ENCODE peak calls at places on chromosomes 11 and 22, in eight cellular contexts. L is activated gamma-delta T cell treated with Interleukin-2 at 50 U/mL for 16 hours; M is HT1080; B is EH; A is stimulated activated CD8-positive, alpha-beta memory T cell treated with anti-CD3 and anti-CD28 coated beads, Interleukin-7, amount 100 ng/mL, for 24 hours; C is AG04450; Q is activated CD4-positive, alpha-beta T cell treated with anti-CD3 and anti-CD28 coated beads for 4 hours; R is GM03348. D is an unnamed sample.

GRCh38 chr22:39087098-39087497 is 9.9 kb upstream of the APOBEC3H start:
- DNase-seq in Q (no peak), M (no peak), R (no peak), L (no peak), A (no peak), B (no peak), C (no peak), D (no peak)

GRCh38 chr22:43537019-43537585 is 125.3 kb downstream of the MPPED1 start:
- DNase-seq in M (peak), L (no peak), B (no peak), C (no peak), Q (no peak), R (no peak), A (no peak), D (no peak)

GRCh38 chr11:85627332-85627997 is at the start of gene DLG2:
- DNase-seq in R (peak), C (no peak), L (peak), B (peak), M (peak), Q (peak), A (no peak), D (peak)

GRCh38 chr11:65718964-65719492 is 1.6 kb downstream of the RNASEH2C start:
- DNase-seq in L (no peak), C (no peak), B (peak), R (peak), Q (no peak), A (no peak), M (no peak), D (no peak)

GRCh38 chr22:28360846-28361424 is 318.7 kb downstream of the TTC28 start:
- DNase-seq in C (no peak), Q (no peak), M (no peak), L (no peak), R (no peak), B (no peak), A (no peak), D (no peak)

GRCh38 chr11:12052676-12053605 is 44.5 kb upstream of the DKK3 start:
- DNase-seq in Q (no peak), B (no peak), R (no peak), A (no peak), L (no peak), M (no peak), C (no peak), D (no peak)

GRCh38 chr11:73184953-73185671 is 33.0 kb upstream of the P2RY2 start:
- DNase-seq in B (peak), A (peak), C (no peak), R (peak), L (peak), M (peak), Q (no peak), D (peak)

GRCh38 chr22:42347281-42347824 is 76.9 kb upstream of the TCF20 start:
- DNase-seq in C (no peak), A (no peak), M (no peak), R (no peak), B (peak), L (no peak), Q (no peak), D (no peak)

GRCh38 chr22:47653921-47654320 is 891.5 kb downstream of the TBC1D22A start:
- DNase-seq in A (no peak), Q (no peak), M (no peak), B (no peak), R (no peak), C (no peak), L (no peak), D (no peak)

GRCh38 chr11:2792376-2793250 is 92.8 kb upstream of the KCNQ1OT1 start:
- DNase-seq in R (no peak), B (no peak), M (no peak), L (no peak), A (no peak), Q (no peak), C (no peak), D (no peak)

GRCh38 chr11:95884364-95884763 is 39.5 kb downstream of the MTMR2 start:
- DNase-seq in Q (no peak), R (peak), A (no peak), B (peak), M (peak), C (no peak), L (no peak), D (peak)

GRCh38 chr22:26709617-26710390 is 52.4 kb downstream of the MIAT start:
- DNase-seq in A (no peak), Q (no peak), R (peak), L (no peak), M (no peak), C (peak), B (peak), D (no peak)

GRCh38 chr22:37370306-37370979 is 56.8 kb downstream of the ELFN2 start:
- DNase-seq in Q (no peak), R (no peak), A (no peak), L (no peak), C (no peak), B (no peak), M (no peak), D (no peak)

GRCh38 chr11:134289789-134290188 is 13.6 kb downstream of the GLB1L3 start:
- DNase-seq in A (no peak), L (no peak), Q (no peak), R (no peak), M (no peak), C (no peak), B (no peak), D (no peak)

GRCh38 chr11:78318733-78319132 is 98.9 kb downstream of the GAB2 start:
- DNase-seq in B (peak), A (no peak), C (no peak), L (no peak), M (no peak), Q (no peak), R (peak), D (no peak)

D was measured in bronchial epithelial cell.